ENCODE peak calls at places on chromosomes 12 and 14, in ten cellular contexts. O, V, A, L, D, H, S, Y, E and U are unnamed samples. For H3K4me1, the result is how much of the 10 kb centered on the place peaks cover.

GRCh38 chr14:99592933-99593753 is 10.9 kb downstream of the CCDC85C start:
- DNase-seq in O (no peak), V (no peak), A (no peak), L (no peak), D (no peak), H (no peak), S (no peak), Y (peak), E (no peak), U (no peak)

GRCh38 chr14:68637106-68638021 is 155.5 kb downstream of the ZFP36L1 start:
- DNase-seq in O (peak), V (peak), A (no peak), L (peak), D (no peak), H (no peak), S (no peak), Y (no peak), E (peak), U (no peak)

GRCh38 chr12:51442324-51442723 is 17.7 kb downstream of the SLC4A8 start:
- DNase-seq in O (no peak), V (no peak), A (no peak), L (peak), D (no peak), H (no peak), S (no peak), Y (no peak), E (peak), U (no peak)

GRCh38 chr14:81392052-81392451 is 8.1 kb downstream of the STON2 start:
- DNase-seq in O (no peak), V (no peak), A (no peak), L (no peak), D (no peak), H (no peak), S (no peak), Y (no peak), E (no peak), U (no peak)

GRCh38 chr14:77752266-77752665 is 8.7 kb downstream of the SNW1 start:
- DNase-seq in O (no peak), V (no peak), A (no peak), L (no peak), D (no peak), H (no peak), S (no peak), Y (no peak), E (no peak), U (no peak)

GRCh38 chr12:96810057-96810456 is 97.0 kb upstream of the NEDD1 start:
- DNase-seq in O (no peak), V (no peak), A (no peak), L (no peak), D (no peak), H (no peak), S (no peak), Y (peak), E (no peak), U (no peak)

GRCh38 chr14:105089746-105090492 is 24.7 kb upstream of the GPR132 start:
- DNase-seq in O (no peak), V (no peak), A (no peak), L (no peak), D (no peak), H (no peak), S (no peak), Y (no peak), E (peak), U (no peak)

GRCh38 chr12:131831635-131832041 is 3.4 kb downstream of the MMP17 start:
- DNase-seq in O (no peak), V (no peak), A (no peak), L (peak), D (no peak), H (peak), S (no peak), Y (no peak), E (peak), U (no peak)

GRCh38 chr14:84864582-84865271 is 665.2 kb upstream of the FLRT2 start:
- DNase-seq in O (no peak), V (no peak), A (no peak), L (no peak), D (no peak), H (no peak), S (no peak), Y (peak), E (no peak), U (no peak)

GRCh38 chr12:4506430-4506829 is 32.3 kb upstream of the RAD51AP1 start:
- DNase-seq in O (no peak), V (no peak), A (no peak), L (no peak), D (no peak), H (no peak), S (no peak), Y (no peak), E (no peak), U (no peak)

GRCh38 chr12:75842119-75842518 is 189.5 kb downstream of the PHLDA1 start:
- DNase-seq in O (no peak), V (no peak), A (no peak), L (no peak), D (no peak), H (no peak), S (no peak), Y (no peak), E (no peak), U (no peak)

GRCh38 chr12:30973171-30973570 is 46.6 kb downstream of the TSPAN11 start:
- DNase-seq in O (no peak), V (no peak), A (no peak), L (peak), D (no peak), H (peak), S (no peak), Y (no peak), E (peak), U (no peak)

GRCh38 chr14:33030406-33030805 is 91.7 kb downstream of the NPAS3 start:
- DNase-seq in O (no peak), V (no peak), A (no peak), L (no peak), D (no peak), H (no peak), S (no peak), Y (no peak), E (no peak), U (no peak)

GRCh38 chr14:34297786-34298520 is 164.1 kb downstream of the SPTSSA start:
- DNase-seq in O (no peak), V (no peak), A (no peak), L (peak), D (no peak), H (no peak), S (no peak), Y (no peak), E (no peak), U (no peak)

GRCh38 chr12:119990382-119990874 is 1.4 kb downstream of the BICDL1 start:
- DNase-seq in O (no peak), V (no peak), A (no peak), L (no peak), D (no peak), H (no peak), S (no peak), Y (peak), E (no peak), U (no peak)

GRCh38 chr12:103652808-103653207 is 65.7 kb downstream of the STAB2 start:
- DNase-seq in O (no peak), V (no peak), A (no peak), L (no peak), D (no peak), H (no peak), S (no peak), Y (no peak), E (no peak), U (no peak)

GRCh38 chr14:37650356-37651037 is 55.1 kb downstream of the TTC6 start:
- DNase-seq in O (no peak), V (no peak), A (no peak), L (no peak), D (no peak), H (no peak), S (no peak), Y (peak), E (no peak), U (no peak)

GRCh38 chr12:123990512-123990911 is 17.5 kb downstream of the ZNF664 start:
- DNase-seq in O (no peak), V (no peak), A (no peak), L (no peak), D (no peak), H (no peak), S (no peak), Y (no peak), E (peak), U (no peak)

GRCh38 chr12:14185441-14186192 is 179.9 kb upstream of the ATF7IP start:
- DNase-seq in O (no peak), V (peak), A (no peak), L (peak), D (peak), H (no peak), S (peak), Y (peak), E (peak), U (peak)

GRCh38 chr12:85413266-85413665 is 133.2 kb downstream of the ALX1 start:
- DNase-seq in O (no peak), V (no peak), A (no peak), L (no peak), D (no peak), H (no peak), S (no peak), Y (no peak), E (peak), U (no peak)

GRCh38 chr12:95790025-95790911 is at the start of gene NTN4:
- DNase-seq in O (peak), V (peak), A (no peak), L (no peak), D (peak), H (peak), S (no peak), Y (peak), E (peak), U (peak)

GRCh38 chr14:22602853-22603252 is 4.8 kb downstream of the ABHD4 start:
- DNase-seq in O (no peak), V (no peak), A (no peak), L (no peak), D (no peak), H (no peak), S (no peak), Y (no peak), E (peak), U (no peak)

GRCh38 chr12:26740991-26741390 is 92.0 kb downstream of the ITPR2 start:
- DNase-seq in O (no peak), V (no peak), A (no peak), L (no peak), D (no peak), H (no peak), S (no peak), Y (no peak), E (no peak), U (no peak)

GRCh38 chr12:131862994-131863710 is 31.3 kb upstream of the ULK1 start:
- DNase-seq in O (no peak), V (no peak), A (no peak), L (peak), D (no peak), H (no peak), S (no peak), Y (peak), E (peak), U (no peak)

DNA sequence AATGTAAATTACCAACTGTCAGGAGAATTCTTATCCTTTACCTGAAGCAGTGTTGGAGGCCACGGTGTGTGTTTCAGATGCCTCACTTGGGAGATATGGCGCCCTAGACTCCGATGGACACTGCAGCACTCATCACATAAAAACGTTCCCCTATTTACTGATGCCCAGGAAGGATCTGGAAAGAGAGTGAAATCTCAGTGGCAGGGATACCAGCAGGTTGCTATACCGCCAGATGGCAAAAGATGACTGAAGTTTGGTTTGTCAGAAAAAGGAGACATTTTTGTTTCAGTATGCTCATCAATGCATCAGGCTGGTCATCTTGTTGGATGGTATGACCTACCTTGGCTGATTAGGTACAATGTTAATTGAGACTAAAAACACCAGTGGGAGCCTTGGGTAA is 4.6 kb downstream of the GIT2 start:
- DNase-seq in O (no peak), V (no peak), A (no peak), L (no peak), D (no peak), H (no peak), S (no peak), Y (no peak), E (no peak), U (no peak)
- H3K4me1 ChIP-seq in O (under half), V (under half), A (under half), L (under half), D (under half), H (under half), S (under half), Y (under half), E (under half), U (under half)

DNA sequence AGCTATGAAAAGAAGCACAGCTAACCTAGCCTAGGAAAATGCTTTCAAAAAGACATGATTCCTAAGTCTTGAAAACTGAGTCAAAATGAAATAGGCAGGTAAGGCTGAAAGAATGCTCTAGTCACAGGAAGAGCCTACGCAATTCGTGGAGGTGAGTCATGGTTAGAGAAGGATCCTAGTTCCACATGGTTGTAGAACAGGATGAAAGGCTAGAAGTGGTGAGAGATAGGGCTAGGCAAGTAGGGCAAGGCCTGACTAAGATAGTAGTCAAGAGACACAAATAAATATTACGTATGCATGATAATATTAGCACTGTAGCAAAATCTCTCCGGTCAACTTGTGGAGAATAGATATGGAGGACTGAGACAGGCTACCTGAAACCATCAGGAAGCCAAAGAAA is 47.2 kb downstream of the PLCZ1 start:
- DNase-seq in O (no peak), V (no peak), A (no peak), L (peak), D (no peak), H (no peak), S (no peak), Y (no peak), E (peak), U (no peak)
- H3K27ac ChIP-seq in O (no peak), V (no peak), A (no peak), L (no peak), D (no peak), H (no peak), S (no peak), Y (no peak), E (peak), U (no peak)

DNA sequence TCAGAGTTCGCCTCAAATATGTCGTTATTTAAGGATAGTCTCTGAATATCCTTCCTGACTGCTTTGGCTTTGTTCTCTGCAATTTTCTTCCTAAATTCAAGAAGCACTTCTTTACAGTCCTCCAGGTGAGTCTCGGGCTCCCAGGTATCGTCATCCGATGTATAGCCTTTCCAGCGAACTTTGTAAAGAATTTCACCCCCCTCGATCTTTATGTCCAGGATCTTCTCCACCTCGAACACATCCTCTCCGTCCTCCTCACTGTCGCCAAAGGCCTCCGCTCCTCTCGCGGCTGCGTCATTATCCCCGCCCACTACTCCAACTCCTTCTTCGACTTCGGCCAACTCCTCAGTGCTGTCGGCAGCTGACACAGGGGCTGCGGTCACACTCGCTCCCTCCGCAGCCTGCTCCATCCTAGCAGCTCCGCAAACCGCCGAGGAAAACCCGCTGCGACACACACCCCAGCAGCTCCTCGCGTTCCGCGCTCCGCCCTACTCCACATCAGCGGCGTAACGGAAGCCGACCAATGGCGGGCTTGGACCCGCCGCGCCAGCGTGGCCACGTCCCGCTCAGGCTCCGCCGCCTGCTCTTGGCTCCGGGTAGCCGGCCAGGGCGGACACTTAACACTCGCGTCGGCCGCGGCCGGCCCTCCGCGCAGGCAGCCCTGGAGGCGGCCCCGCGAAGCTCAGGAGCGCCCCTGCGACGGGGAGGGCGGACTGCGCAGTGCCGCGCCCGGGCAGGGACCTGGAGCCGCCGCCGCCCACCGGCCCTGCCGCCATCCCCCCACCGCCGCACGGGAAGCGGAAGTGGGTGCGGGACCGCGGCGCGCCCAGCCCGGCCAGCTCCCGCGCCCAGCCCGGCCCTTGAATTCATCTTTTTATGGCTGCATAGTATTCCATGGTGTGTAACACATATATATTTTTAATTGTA is 4.1 kb downstream of the CD163L1 start:
- DNase-seq in O (no peak), V (peak), A (no peak), L (peak), D (peak), H (no peak), S (peak), Y (peak), E (peak), U (peak)
- H3K4me3 ChIP-seq in O (peak), V (no peak), A (no peak), L (peak), D (no peak), H (peak), S (peak), Y (peak), E (peak), U (no peak)

GRCh38 chr14:61525293-61526011 is 169.9 kb upstream of the HIF1A start:
- DNase-seq in O (peak), V (peak), A (no peak), L (peak), D (no peak), H (peak), S (no peak), Y (no peak), E (peak), U (no peak)

GRCh38 chr14:61528591-61529021 is 166.7 kb upstream of the HIF1A start:
- DNase-seq in O (no peak), V (no peak), A (no peak), L (peak), D (no peak), H (no peak), S (no peak), Y (no peak), E (peak), U (no peak)

GRCh38 chr14:61526405-61527312 is 168.7 kb upstream of the HIF1A start:
- DNase-seq in O (peak), V (peak), A (no peak), L (no peak), D (no peak), H (peak), S (no peak), Y (no peak), E (peak), U (no peak)

GRCh38 chr14:61524936-61525292 is 170.4 kb upstream of the HIF1A start:
- DNase-seq in O (no peak), V (no peak), A (no peak), L (no peak), D (no peak), H (no peak), S (no peak), Y (no peak), E (peak), U (no peak)

DNA sequence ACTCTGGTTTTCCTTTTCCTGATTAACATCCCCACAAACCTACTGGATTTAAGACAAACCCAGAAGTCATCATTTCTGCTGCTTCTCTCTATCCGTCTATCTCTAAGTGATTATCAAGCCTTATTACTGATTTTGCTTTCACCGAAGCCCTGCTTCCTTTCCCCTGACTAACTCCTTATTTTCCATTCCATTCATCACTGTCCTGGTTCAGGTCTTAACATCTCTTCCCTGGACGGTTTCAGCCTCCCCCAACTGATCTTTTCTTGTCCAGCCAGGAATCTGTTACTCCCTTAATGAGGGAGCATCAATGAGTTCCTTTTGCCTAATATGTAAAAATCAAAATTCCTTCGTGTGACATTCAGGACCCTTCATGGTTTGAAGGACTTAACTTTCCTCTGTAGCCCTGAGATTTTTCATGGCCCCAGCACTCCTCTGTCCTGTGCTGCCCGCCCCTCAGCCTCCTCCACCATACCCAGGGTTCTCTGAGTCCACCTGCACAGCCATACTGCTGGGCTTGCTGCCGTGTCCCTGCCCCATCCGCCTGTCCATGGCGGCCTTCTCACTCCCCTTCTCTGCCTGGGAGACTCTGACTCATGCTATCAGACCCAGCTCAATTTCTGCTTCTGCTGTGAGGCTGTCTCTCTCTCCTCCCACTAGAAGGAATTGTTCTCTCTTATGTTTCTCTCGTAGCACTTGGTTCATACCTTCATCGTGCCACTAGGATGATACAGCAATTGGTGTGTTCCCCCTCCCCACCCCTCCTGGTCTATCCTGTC is 167.8 kb upstream of the HIF1A start:
- DNase-seq in O (no peak), V (peak), A (no peak), L (peak), D (no peak), H (no peak), S (no peak), Y (no peak), E (peak), U (no peak)
- H3K4me1 ChIP-seq in O (under half), V (half or more), A (under half), L (under half), D (under half), H (under half), S (under half), Y (under half), E (half or more), U (under half)

DNA sequence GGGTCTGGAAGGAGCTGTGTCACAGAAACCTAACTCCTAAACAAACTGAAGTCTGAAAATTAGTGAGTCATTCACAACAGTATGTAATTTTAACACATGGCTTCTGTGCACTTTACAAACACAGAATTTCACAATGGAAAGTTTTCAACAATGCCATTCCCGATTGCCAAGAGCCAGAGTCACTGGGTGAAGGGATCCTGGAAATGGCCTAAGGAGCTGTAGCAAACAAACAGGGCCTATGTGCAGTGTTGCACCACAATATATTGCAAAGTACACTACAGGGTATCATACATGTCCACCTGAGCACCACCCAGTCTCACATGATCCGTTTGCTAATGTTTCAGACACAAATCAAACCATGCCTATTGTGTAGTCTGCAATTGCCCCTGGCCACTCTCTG is 184.7 kb upstream of the OTX2 start:
- DNase-seq in O (no peak), V (no peak), A (no peak), L (no peak), D (no peak), H (no peak), S (no peak), Y (no peak), E (no peak), U (no peak)
- H3K27ac ChIP-seq in O (no peak), V (no peak), A (no peak), L (no peak), D (no peak), H (no peak), S (no peak), Y (no peak), E (no peak), U (no peak)

GRCh38 chr12:88921890-88922532 is 341.7 kb upstream of the KITLG start:
- DNase-seq in O (no peak), V (no peak), A (no peak), L (no peak), D (no peak), H (no peak), S (no peak), Y (no peak), E (no peak), U (no peak)

GRCh38 chr12:88924162-88924561 is 343.9 kb upstream of the KITLG start:
- DNase-seq in O (no peak), V (no peak), A (no peak), L (no peak), D (no peak), H (no peak), S (no peak), Y (no peak), E (no peak), U (no peak)

GRCh38 chr12:88921434-88921833 is 341.2 kb upstream of the KITLG start:
- DNase-seq in O (no peak), V (no peak), A (no peak), L (no peak), D (no peak), H (no peak), S (no peak), Y (peak), E (no peak), U (no peak)

GRCh38 chr12:88923631-88924030 is 343.4 kb upstream of the KITLG start:
- DNase-seq in O (no peak), V (no peak), A (no peak), L (no peak), D (no peak), H (no peak), S (no peak), Y (no peak), E (no peak), U (no peak)

GRCh38 chr12:88922816-88923215 is 342.5 kb upstream of the KITLG start:
- DNase-seq in O (no peak), V (no peak), A (no peak), L (peak), D (no peak), H (no peak), S (no peak), Y (no peak), E (peak), U (no peak)
- H3K4me3 ChIP-seq in O (no peak), V (no peak), A (no peak), L (no peak), D (no peak), H (no peak), S (no peak), Y (no peak), E (no peak), U (no peak)